ENCODE peak calls at places on chromosomes 5 and 9, in six cellular contexts. K is activated T-helper 2 cell treated with anti-CD3 and anti-CD28 coated beads, Interferon-gamma antibody, Interleukin-2, Interleukin-4, amounts not matched to agents 10 μg/mL and 5 μg/mL and 100 μg/mL, durations not matched to agents 14 hours and 24 hours and 36 hours; N is DMS 273 treated with DMSO at 0.1 percent for 48 hours; Z is activated naive CD4-positive, alpha-beta T cell; X is substantia nigra; T is CD4-positive, alpha-beta memory T cell. V is an unnamed sample.
A peak's percentile ranks its signal among the peaks of the same experiment; 100 is the strongest.

GRCh38 chr5:173925449-173926071 is 37.4 kb downstream of the CPEB4 start:
- DNase-seq in T (peak; percentile 40), Z (no peak), K (peak; percentile 20), X (peak; percentile 34), N (no peak), V (peak; percentile 66)

GRCh38 chr9:72213906-72214305 is 64.7 kb downstream of the GDA start:
- DNase-seq in K (no peak), Z (no peak), X (no peak), T (no peak), N (no peak), V (no peak)

GRCh38 chr9:130936285-130937117 is 2.5 kb downstream of the FIBCD1 start:
- DNase-seq in X (no peak), N (peak; percentile 83), T (no peak), Z (no peak), K (no peak), V (no peak)

GRCh38 chr5:146345578-146346366 is 7.1 kb downstream of the POU4F3 start:
- DNase-seq in N (no peak), K (no peak), Z (no peak), X (no peak), T (no peak), V (no peak)

GRCh38 chr9:120710110-120710981 is 3.9 kb downstream of the MEGF9 start:
- DNase-seq in N (peak; percentile 18), Z (no peak), K (peak; percentile 24), X (peak; percentile 23), T (peak; percentile 66), V (peak; percentile 84)

GRCh38 chr9:105473221-105473620 is 25.4 kb downstream of the FSD1L start:
- DNase-seq in T (no peak), N (no peak), Z (no peak), K (no peak), X (no peak), V (no peak)

GRCh38 chr9:95740217-95741004 is 135.1 kb upstream of the ERCC6L2 start:
- DNase-seq in T (no peak), Z (no peak), X (no peak), K (no peak), N (no peak), V (no peak)

GRCh38 chr9:89919171-89919681 is 314.4 kb downstream of the GADD45G start:
- DNase-seq in X (peak; percentile 29), K (peak; percentile 31), N (no peak), Z (no peak), T (peak; percentile 32), V (peak; percentile 33)

GRCh38 chr5:89351975-89352374 is 469.0 kb upstream of the MEF2C start:
- DNase-seq in Z (no peak), N (no peak), X (no peak), K (no peak), T (no peak), V (no peak)

GRCh38 chr9:128689820-128690683 is 1.0 kb downstream of the SET start:
- DNase-seq in X (peak; percentile 37), K (peak; percentile 39), T (peak; percentile 50), Z (no peak), N (no peak), V (peak; percentile 69)

GRCh38 chr9:32502459-32502858 is 23.5 kb downstream of the RIGI start:
- DNase-seq in K (no peak), X (no peak), Z (no peak), N (no peak), T (no peak), V (no peak)

GRCh38 chr5:72223371-72223770 is 96.7 kb downstream of the MRPS27 start:
- DNase-seq in X (no peak), K (no peak), T (no peak), Z (no peak), N (no peak), V (no peak)

GRCh38 chr5:120684213-120684612 is 220.1 kb downstream of the PRR16 start:
- DNase-seq in T (no peak), K (no peak), Z (no peak), N (no peak), X (no peak), V (no peak)

GRCh38 chr9:18611946-18612345 is 138.0 kb downstream of the ADAMTSL1 start:
- DNase-seq in T (no peak), N (no peak), K (no peak), Z (no peak), X (no peak), V (no peak)

GRCh38 chr5:169970334-169970733 is 10.0 kb downstream of the INSYN2B start:
- DNase-seq in K (no peak), T (no peak), Z (no peak), N (no peak), X (no peak), V (no peak)

GRCh38 chr5:1523480-1523792 is 324 bp downstream of the LPCAT1 start:
- DNase-seq in N (no peak), X (no peak), Z (no peak), T (no peak), K (no peak), V (no peak)

GRCh38 chr5:160188151-160188967 is 40.9 kb upstream of the FABP6 start:
- DNase-seq in Z (no peak), N (no peak), K (no peak), X (no peak), T (no peak), V (no peak)

GRCh38 chr5:95788493-95788892 is 34.0 kb downstream of the GLRX start:
- DNase-seq in X (no peak), Z (no peak), T (no peak), N (no peak), K (no peak), V (no peak)

GRCh38 chr5:96844476-96844990 is 31.8 kb upstream of the ERAP2 start:
- DNase-seq in Z (no peak), N (no peak), K (no peak), X (no peak), T (no peak), V (no peak)

GRCh38 chr5:91469517-91470165 is 86.5 kb upstream of the ARRDC3 start:
- DNase-seq in X (no peak), N (no peak), T (no peak), K (no peak), Z (no peak), V (peak; percentile 16)

GRCh38 chr5:150302301-150303069 is at the start of gene ARSI:
- DNase-seq in X (no peak), Z (no peak), N (peak; percentile 47), K (no peak), T (no peak), V (no peak)

GRCh38 chr9:111815200-111816070 is 20.7 kb upstream of the SHOC1 start:
- DNase-seq in X (no peak), Z (no peak), K (no peak), N (no peak), T (no peak), V (no peak)

GRCh38 chr5:68285075-68285827 is 69.7 kb downstream of the PIK3R1 start:
- DNase-seq in N (no peak), K (no peak), X (no peak), Z (no peak), T (peak; percentile 17), V (no peak)

GRCh38 chr5:180153099-180153498 is 55.9 kb downstream of the RASGEF1C start:
- DNase-seq in T (no peak), X (no peak), N (no peak), Z (no peak), K (no peak), V (no peak)

GRCh38 chr5:151233576-151234202 is 9.8 kb upstream of the CCDC69 start:
- DNase-seq in X (no peak), N (no peak), K (no peak), T (no peak), Z (no peak), V (no peak)

GRCh38 chr5:141475625-141476131 is at the start of gene PCDHGC3:
- DNase-seq in N (peak; percentile 95), X (peak; percentile 80), K (no peak), Z (no peak), T (no peak), V (peak; percentile 85)

GRCh38 chr9:97307500-97308163 is at the start of gene CCDC180:
- DNase-seq in T (no peak), N (no peak), Z (no peak), X (no peak), K (no peak), V (no peak)

V was measured in globus pallidus.